ENCODE peak calls at places on chromosomes 6 and 20, in six cellular contexts. C is stomach, B is spleen, M is HL-60, Y is endothelial cell of umbilical vein, L is HCT116. X is an unnamed sample.

GRCh38 chr20:51046021-51046985 is 23.4 kb upstream of the KCNG1 start:
- DNase-seq in B (no peak), M (no peak), Y (no peak), C (peak), L (no peak), X (no peak)

GRCh38 chr6:138537090-138537489 is 37.8 kb upstream of the NHSL1 start:
- DNase-seq in Y (peak), L (no peak), C (no peak), M (no peak), B (no peak), X (no peak)

GRCh38 chr20:32240220-32240619 is 32.5 kb downstream of the POFUT1 start:
- DNase-seq in L (no peak), M (no peak), Y (no peak), C (no peak), B (no peak), X (no peak)

GRCh38 chr20:48629960-48630315 is 197.9 kb downstream of the PREX1 start:
- DNase-seq in M (no peak), C (no peak), Y (no peak), B (peak), L (no peak), X (no peak)

GRCh38 chr6:169370054-169370453 is 116.4 kb upstream of the THBS2 start:
- DNase-seq in M (no peak), L (no peak), C (no peak), Y (no peak), B (no peak), X (no peak)

GRCh38 chr20:23180451-23180921 is 94.4 kb upstream of the CD93 start:
- DNase-seq in Y (no peak), B (peak), M (no peak), C (no peak), L (no peak), X (no peak)

GRCh38 chr6:69820438-69820837 is 23.6 kb upstream of the LMBRD1 start:
- DNase-seq in L (no peak), M (no peak), C (no peak), Y (no peak), B (no peak), X (no peak)

GRCh38 chr6:44452725-44453124 is 65.2 kb downstream of the CDC5L start:
- DNase-seq in L (no peak), B (no peak), Y (peak), M (no peak), C (no peak), X (no peak)

GRCh38 chr20:38164624-38165088 is 414 bp downstream of the TGM2 start:
- DNase-seq in C (no peak), M (no peak), Y (no peak), L (no peak), B (no peak), X (peak)

GRCh38 chr20:57704245-57704644 is 5.6 kb downstream of the PMEPA1 start:
- DNase-seq in L (no peak), C (no peak), M (no peak), Y (no peak), B (no peak), X (no peak)

GRCh38 chr6:46437671-46438221 is 53.5 kb downstream of the RCAN2 start:
- DNase-seq in M (no peak), B (no peak), L (no peak), Y (no peak), C (no peak), X (no peak)

GRCh38 chr20:58420798-58421496 is 31.9 kb downstream of the VAPB start:
- DNase-seq in B (no peak), M (no peak), L (peak), C (no peak), Y (no peak), X (no peak)

GRCh38 chr6:18439581-18439980 is 52.4 kb downstream of the RNF144B start:
- DNase-seq in L (no peak), B (no peak), M (no peak), C (no peak), Y (no peak), X (no peak)

GRCh38 chr6:141824258-141824795 is 308.4 kb upstream of the GJE1 start:
- DNase-seq in C (no peak), L (no peak), B (no peak), Y (peak), M (no peak), X (no peak)

GRCh38 chr20:33684533-33685327 is 1.5 kb downstream of the E2F1 start:
- DNase-seq in Y (peak), B (no peak), L (no peak), C (no peak), M (no peak), X (no peak)

GRCh38 chr6:144637535-144637934 is 352.4 kb downstream of the UTRN start:
- DNase-seq in M (peak), B (no peak), C (no peak), L (no peak), Y (no peak), X (no peak)

GRCh38 chr6:167130008-167130677 is 7.2 kb downstream of the CCR6 start:
- DNase-seq in M (no peak), Y (no peak), L (no peak), C (no peak), B (no peak), X (no peak)

GRCh38 chr6:1957746-1958145 is 287.7 kb downstream of the GMDS start:
- DNase-seq in L (no peak), Y (no peak), M (no peak), B (no peak), C (no peak), X (no peak)
- H3K27ac ChIP-seq in L (no peak), Y (no peak), M (no peak), B (no peak), C (no peak), X (no peak)

DNA sequence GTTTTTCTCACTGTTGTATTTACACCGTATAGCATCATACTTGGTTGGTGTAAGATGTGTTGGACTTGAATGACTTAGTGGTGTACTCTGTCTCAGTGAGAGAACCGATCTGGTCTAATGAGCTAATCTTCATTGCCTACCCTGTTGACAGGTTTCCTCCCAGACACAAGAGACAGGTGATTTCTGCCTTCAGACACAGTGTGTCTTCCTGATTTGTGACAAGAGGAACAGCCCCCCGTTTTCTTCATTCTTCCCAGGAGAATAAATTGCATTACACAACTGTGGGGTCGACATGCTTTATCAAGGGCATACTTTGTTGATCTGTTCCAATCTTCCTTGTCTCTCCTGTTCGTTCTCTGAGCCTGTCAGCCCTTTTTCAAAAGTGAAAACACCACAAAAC is 137.2 kb upstream of the ID4 start:
- DNase-seq in B (no peak), Y (no peak), L (no peak), C (no peak), M (no peak), X (no peak)
- TF ChIP-seq POLR2AphosphoS5 in B (no peak), Y (no peak), L (no peak), C (no peak), M (no peak), X (no peak)

GRCh38 chr6:147738089-147738488 is 229.6 kb downstream of the SAMD5 start:
- DNase-seq in C (no peak), M (no peak), B (no peak), Y (no peak), L (no peak), X (no peak)

GRCh38 chr6:147740326-147740725 is 231.8 kb downstream of the SAMD5 start:
- DNase-seq in B (no peak), M (no peak), L (no peak), Y (no peak), C (no peak), X (no peak)

GRCh38 chr6:147738516-147739187 is 230.2 kb downstream of the SAMD5 start:
- DNase-seq in B (no peak), C (no peak), M (no peak), Y (peak), L (no peak), X (no peak)

GRCh38 chr6:147737084-147737483 is 228.6 kb downstream of the SAMD5 start:
- DNase-seq in C (no peak), M (no peak), B (no peak), L (no peak), Y (no peak), X (no peak)

DNA sequence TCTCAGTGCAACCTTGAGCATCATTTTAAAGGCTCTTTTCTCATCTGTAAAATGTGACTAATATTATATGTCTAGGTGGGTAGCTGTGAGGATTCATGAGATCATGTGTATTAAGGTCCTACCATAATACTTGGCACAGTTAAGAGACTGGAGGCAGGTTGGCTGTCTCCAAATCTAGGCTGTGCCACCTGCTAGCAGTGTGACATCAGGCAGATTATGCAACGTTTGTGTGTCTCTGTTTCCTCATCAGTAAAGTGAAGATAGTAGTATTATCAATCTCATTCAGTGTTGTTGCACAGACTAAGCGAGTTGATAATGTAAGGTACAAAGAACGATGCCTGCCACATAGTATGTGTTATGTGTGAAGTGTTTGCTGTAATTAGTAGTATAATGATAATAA is 227.4 kb downstream of the SAMD5 start:
- DNase-seq in C (no peak), B (no peak), M (no peak), Y (no peak), L (no peak), X (no peak)
- H3K27ac ChIP-seq in C (no peak), B (no peak), M (no peak), Y (no peak), L (no peak), X (no peak)

GRCh38 chr20:61332016-61332975 is 80.2 kb downstream of the CDH4 start:
- DNase-seq in L (no peak), C (no peak), M (no peak), B (peak), Y (no peak), X (peak)
- TF ChIP-seq POLR2AphosphoS5 in L (no peak), C (no peak), M (no peak), B (peak), Y (no peak), X (no peak)

DNA sequence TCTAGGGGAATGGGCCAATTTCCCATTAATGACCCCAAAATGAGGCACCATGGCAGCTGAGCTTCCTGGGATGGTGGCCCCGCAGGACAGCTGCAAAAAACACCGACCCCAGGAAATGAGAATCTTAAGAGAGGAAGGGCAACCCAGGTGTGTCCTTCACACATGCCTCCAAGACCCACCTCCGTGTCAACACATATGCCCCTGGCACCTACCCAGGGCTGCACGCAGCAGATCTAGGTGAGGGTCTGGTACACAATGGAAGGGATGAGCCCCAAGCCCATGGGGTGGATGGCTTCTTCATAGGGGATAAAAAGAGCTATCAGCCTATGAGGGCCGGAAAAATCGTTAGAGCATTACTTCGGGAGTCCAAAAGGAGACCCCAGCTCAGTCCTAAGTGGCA is 9.5 kb downstream of the MTCH1 start:
- DNase-seq in M (no peak), C (no peak), B (peak), L (no peak), Y (no peak), X (no peak)
- H3K27ac ChIP-seq in M (no peak), C (no peak), B (no peak), L (no peak), Y (no peak), X (no peak)

DNA sequence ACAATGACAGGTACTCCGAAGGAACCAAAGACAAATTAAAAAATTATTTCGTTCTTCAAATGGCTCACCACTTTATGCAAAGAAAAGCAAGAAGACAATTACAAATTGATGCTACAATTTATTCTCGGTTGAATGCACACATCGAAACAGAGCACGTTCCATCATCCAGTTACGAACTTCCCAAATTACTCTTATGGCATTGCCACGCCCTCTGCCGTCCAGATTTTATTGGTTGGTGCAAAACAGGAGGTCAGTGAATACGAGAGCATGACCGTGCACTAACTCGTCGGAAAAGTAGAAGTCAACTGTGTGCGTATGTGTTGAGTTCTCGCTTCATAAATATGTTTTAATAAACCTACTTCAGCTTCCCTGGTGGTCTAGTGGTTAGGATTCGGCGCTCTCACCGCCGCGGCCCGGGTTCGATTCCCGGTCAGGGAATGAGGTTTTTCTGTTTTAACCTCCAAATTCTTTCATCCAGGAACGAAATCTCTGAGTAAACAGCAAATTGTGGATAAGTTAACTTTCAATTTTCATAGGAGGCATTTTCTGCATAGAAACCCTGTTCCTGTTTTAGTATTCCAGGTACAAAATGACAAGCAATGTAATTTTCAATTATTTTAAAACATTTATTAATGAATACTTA is 23.2 kb downstream of the ZNF311 start:
- DNase-seq in L (peak), M (peak), C (peak), Y (peak), B (peak), X (peak)
- TF ChIP-seq POLR2AphosphoS5 in L (no peak), M (no peak), C (peak), Y (no peak), B (no peak), X (no peak)